ENCODE peak calls at places on chromosomes 13 and 19, in six cellular contexts. C, Y, D, X, G and Z are unnamed samples.

GRCh38 chr13:111872475-111873150 is 194.3 kb upstream of the SOX1 start:
- DNase-seq in C (no peak), Y (no peak), D (no peak), X (no peak), G (no peak), Z (no peak)

GRCh38 chr19:57465680-57466381 is 8.9 kb upstream of the VN1R1 start:
- DNase-seq in C (peak; percentile 76), Y (peak; percentile 59), D (peak; percentile 65), X (peak; percentile 82), G (peak; percentile 57), Z (no peak)

GRCh38 chr19:57240311-57241090 is at the start of gene ZNF805:
- DNase-seq in C (peak; percentile 97), Y (peak; percentile 88), D (peak; percentile 96), X (peak; percentile 99), G (peak; percentile 96), Z (peak; percentile 96)

GRCh38 chr19:20197747-20198146 is 30.7 kb downstream of the ZNF486 start:
- DNase-seq in C (no peak), Y (no peak), D (no peak), X (no peak), G (no peak), Z (no peak)

GRCh38 chr13:113585828-113586355 is 1.3 kb downstream of the TFDP1 start:
- DNase-seq in C (no peak), Y (no peak), D (no peak), X (no peak), G (no peak), Z (no peak)

GRCh38 chr13:112812306-112813034 is 122.6 kb downstream of the ATP11A start:
- DNase-seq in C (no peak), Y (no peak), D (no peak), X (no peak), G (no peak), Z (no peak)

GRCh38 chr19:42080764-42081375 is 4.9 kb downstream of the ZNF574 start:
- DNase-seq in C (no peak), Y (no peak), D (no peak), X (no peak), G (no peak), Z (no peak)

GRCh38 chr19:45442927-45443461 is 19.3 kb upstream of the ERCC1 start:
- DNase-seq in C (peak; percentile 19), Y (no peak), D (peak; percentile 60), X (peak; percentile 69), G (no peak), Z (peak; percentile 63)

GRCh38 chr13:96475103-96475502 is 385.2 kb downstream of the HS6ST3 start:
- DNase-seq in C (no peak), Y (no peak), D (no peak), X (no peak), G (no peak), Z (no peak)

GRCh38 chr13:85148009-85148408 is 651.2 kb downstream of the SLITRK6 start:
- DNase-seq in C (no peak), Y (no peak), D (no peak), X (peak; percentile 24), G (no peak), Z (peak; percentile 18)

GRCh38 chr13:113939129-113939904 is 34.6 kb downstream of the C13orf46 start:
- DNase-seq in C (no peak), Y (no peak), D (no peak), X (no peak), G (no peak), Z (no peak)

GRCh38 chr13:97268772-97269171 is 46.6 kb downstream of the MBNL2 start:
- DNase-seq in C (no peak), Y (no peak), D (no peak), X (peak; percentile 43), G (no peak), Z (no peak)

GRCh38 chr13:27201661-27202060 is 30.1 kb upstream of the USP12 start:
- DNase-seq in C (peak; percentile 52), Y (no peak), D (peak; percentile 29), X (no peak), G (no peak), Z (no peak)

GRCh38 chr19:53912653-53913052 is 3.6 kb downstream of the CACNG7 start:
- DNase-seq in C (no peak), Y (no peak), D (no peak), X (peak; percentile 81), G (no peak), Z (no peak)

GRCh38 chr13:49240017-49240416 is 7.7 kb upstream of the CDADC1 start:
- DNase-seq in C (peak; percentile 52), Y (peak; percentile 24), D (peak; percentile 76), X (peak; percentile 67), G (peak; percentile 16), Z (peak; percentile 32)

GRCh38 chr19:5968431-5969373 is 9.2 kb downstream of the RANBP3 start:
- DNase-seq in C (no peak), Y (no peak), D (no peak), X (peak; percentile 72), G (peak; percentile 36), Z (no peak)

DNA sequence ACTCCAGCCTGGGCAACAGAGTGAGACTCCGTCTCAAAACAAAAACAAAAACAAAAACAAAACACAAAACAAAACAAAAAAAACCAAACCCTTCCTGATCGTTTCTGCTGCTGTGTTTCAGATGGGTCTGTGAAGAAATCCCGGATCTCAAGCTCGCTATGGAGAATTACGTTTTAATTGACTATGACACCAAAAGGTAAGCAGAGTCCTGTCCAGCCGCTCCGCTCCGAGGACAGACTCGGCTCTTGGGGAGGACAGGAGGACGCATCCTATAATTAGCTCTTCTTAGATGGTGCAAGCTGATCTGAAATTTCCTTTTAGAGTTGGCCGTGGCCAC is 22.0 kb downstream of the DOT1L start:
- DNase-seq in C (no peak), Y (no peak), D (no peak), X (no peak), G (no peak), Z (no peak)
- H3K27ac ChIP-seq in C (no peak overlapping the region), Y (no peak overlapping the region), D (peak overlapping the region; percentile 78), X (peak overlapping the region; percentile 66), G (no peak overlapping the region), Z (peak overlapping the region; percentile 76)

DNA sequence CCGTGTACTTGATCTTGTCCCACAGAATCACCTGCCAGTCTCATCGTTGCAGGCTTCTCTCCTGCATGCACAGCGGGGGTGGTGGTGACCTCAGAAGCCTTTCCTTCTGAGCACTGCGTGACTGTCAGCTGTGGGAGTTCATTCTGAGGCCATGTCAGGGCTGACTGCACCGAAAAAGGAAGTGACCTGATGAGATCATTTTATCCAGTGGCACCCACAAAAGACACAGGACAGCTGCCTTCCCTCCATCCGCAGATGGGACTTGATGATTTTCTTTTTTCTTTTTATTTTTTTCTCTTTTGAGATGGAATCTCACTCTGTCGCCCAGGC is 89.7 kb downstream of the RAB20 start:
- DNase-seq in C (no peak), Y (no peak), D (peak; percentile 9), X (no peak), G (peak; percentile 46), Z (no peak)
- H3K9me2 ChIP-seq in C (no peaks in the 10 kb centered on the region), Y (no peaks in the 10 kb centered on the region), D (no peaks in the 10 kb centered on the region), X (no peaks in the 10 kb centered on the region), G (no peaks in the 10 kb centered on the region), Z (no peaks in the 10 kb centered on the region)

DNA sequence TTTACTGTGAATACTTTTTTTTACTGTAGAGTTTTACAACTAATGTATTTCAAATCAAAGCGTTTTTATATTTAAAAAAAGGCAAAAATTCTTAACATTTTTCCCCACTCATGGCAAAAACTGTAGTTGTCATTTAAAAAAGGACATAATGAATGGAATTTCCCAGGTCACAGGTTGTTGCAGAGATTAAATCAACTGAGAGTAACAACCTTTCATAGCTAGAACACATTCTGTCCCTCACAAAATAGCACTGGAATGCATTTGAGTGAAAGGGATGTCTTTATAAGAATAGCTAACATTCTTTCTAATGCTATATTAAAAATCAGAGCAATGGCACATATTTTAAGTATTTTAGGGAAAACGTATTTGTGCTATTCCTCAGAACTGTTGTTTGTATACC is 1393.3 kb upstream of the ATXN8OS start:
- DNase-seq in C (no peak), Y (no peak), D (no peak), X (peak; percentile 66), G (no peak), Z (no peak)
- TF ChIP-seq EZH2 in C (no peak), Y (no peak), D (no peak), X (no peak), G (no peak), Z (no peak)

GRCh38 chr19:50551034-50551712 is 17.1 kb downstream of the LRRC4B start:
- DNase-seq in C (no peak), Y (no peak), D (no peak), X (no peak), G (no peak), Z (no peak)
- H3K27ac ChIP-seq in C (no peak overlapping the region), Y (no peak overlapping the region), D (no peak overlapping the region), X (no peak overlapping the region), G (no peak overlapping the region), Z (no peak overlapping the region)